ENCODE peak calls at places on chromosomes 3 and 15, in eight cellular contexts. D, O, G, P, T, J, F and X are unnamed samples.

GRCh38 chr3:2656806-2657205 is 453.4 kb downstream of the IL5RA start:
- DNase-seq in T (no peak), D (no peak), O (no peak), J (no peak), G (no peak), P (peak; percentile 53), F (no peak), X (no peak)

GRCh38 chr15:94259121-94259776 is 27.9 kb downstream of the MCTP2 start:
- DNase-seq in F (no peak), T (no peak), D (no peak), P (peak; percentile 47), G (no peak), O (no peak), J (no peak), X (no peak)

GRCh38 chr15:64985382-64986033 is 4.2 kb downstream of the SPG21 start:
- DNase-seq in F (no peak), O (no peak), P (peak; percentile 17), G (peak; percentile 18), J (no peak), D (no peak), T (peak; percentile 34), X (no peak)

GRCh38 chr15:77625376-77625775 is 7.3 kb downstream of the LINGO1 start:
- DNase-seq in P (no peak), D (no peak), F (no peak), J (no peak), G (no peak), O (no peak), T (no peak), X (no peak)

GRCh38 chr15:75202251-75203016 is 752 bp downstream of the C15orf39 start:
- DNase-seq in F (peak; percentile 85), O (peak; percentile 87), G (peak; percentile 66), T (peak; percentile 77), P (peak; percentile 86), D (peak; percentile 80), J (peak; percentile 70), X (no peak)

GRCh38 chr3:170414202-170414663 is 4.4 kb upstream of the CLDN11 start:
- DNase-seq in O (peak; percentile 34), T (peak; percentile 82), D (peak; percentile 75), G (peak; percentile 73), P (peak; percentile 93), F (peak; percentile 40), J (peak; percentile 32), X (no peak)

GRCh38 chr3:12724794-12725193 is 34.3 kb downstream of the TMEM40 start:
- DNase-seq in O (no peak), F (no peak), G (no peak), J (no peak), T (peak; percentile 12), P (no peak), D (no peak), X (no peak)

GRCh38 chr15:88509964-88510363 is 36.5 kb downstream of the DET1 start:
- DNase-seq in O (no peak), G (no peak), F (no peak), P (no peak), D (no peak), T (no peak), J (no peak), X (no peak)

GRCh38 chr15:40242216-40242599 is 3.3 kb downstream of the PAK6 start:
- DNase-seq in G (no peak), J (no peak), T (no peak), P (no peak), F (no peak), O (no peak), D (no peak), X (no peak)

GRCh38 chr3:167114619-167115018 is 265.5 kb downstream of the ZBBX start:
- DNase-seq in O (no peak), T (no peak), G (no peak), J (no peak), P (no peak), F (no peak), D (no peak), X (no peak)

GRCh38 chr15:88989578-88989977 is 76.4 kb upstream of the MFGE8 start:
- DNase-seq in P (peak; percentile 94), G (no peak), T (no peak), O (no peak), J (no peak), D (no peak), F (no peak), X (no peak)

GRCh38 chr3:99747915-99748314 is 69.7 kb upstream of the CMSS1 start:
- DNase-seq in T (peak; percentile 83), J (no peak), O (peak; percentile 24), D (peak; percentile 61), F (no peak), P (peak; percentile 32), G (peak; percentile 60), X (no peak)

GRCh38 chr15:95737051-95737450 is 593.4 kb upstream of the NR2F2 start:
- DNase-seq in P (no peak), T (no peak), J (no peak), G (no peak), F (no peak), O (no peak), D (no peak), X (no peak)

GRCh38 chr15:68307131-68307928 is 29.8 kb downstream of the FEM1B start:
- DNase-seq in O (no peak), T (no peak), J (peak; percentile 17), G (no peak), D (peak; percentile 8), F (no peak), P (no peak), X (no peak)

GRCh38 chr3:63364495-63364894 is 86.4 kb downstream of the SYNPR start:
- DNase-seq in T (peak; percentile 56), J (no peak), F (no peak), G (peak; percentile 67), P (peak; percentile 42), D (no peak), O (peak; percentile 19), X (no peak)

GRCh38 chr3:68057637-68058320 is 403.4 kb upstream of the SUCLG2 start:
- DNase-seq in T (no peak), P (no peak), D (no peak), J (no peak), O (peak; percentile 16), G (no peak), F (no peak), X (no peak)

GRCh38 chr3:52773361-52774065 is 2.8 kb upstream of the NEK4 start:
- DNase-seq in P (no peak), G (no peak), T (no peak), J (peak; percentile 17), O (no peak), F (no peak), D (no peak), X (no peak)
- H3K4me3 ChIP-seq in P (no peak overlapping the region), G (no peak overlapping the region), T (no peak overlapping the region), J (no peak overlapping the region), O (no peak overlapping the region), F (no peak overlapping the region), D (no peak overlapping the region), X (no peak overlapping the region)

GRCh38 chr3:49199900-49200281 is 28.5 kb downstream of the KLHDC8B start:
- DNase-seq in D (no peak), F (no peak), G (no peak), P (no peak), T (no peak), O (no peak), J (no peak), X (no peak)
- H3K4me3 ChIP-seq in D (peak overlapping the region; percentile 63), F (no peak overlapping the region), G (no peak overlapping the region), P (no peak overlapping the region), T (no peak overlapping the region), O (no peak overlapping the region), J (peak overlapping the region; percentile 65), X (no peak overlapping the region)

DNA sequence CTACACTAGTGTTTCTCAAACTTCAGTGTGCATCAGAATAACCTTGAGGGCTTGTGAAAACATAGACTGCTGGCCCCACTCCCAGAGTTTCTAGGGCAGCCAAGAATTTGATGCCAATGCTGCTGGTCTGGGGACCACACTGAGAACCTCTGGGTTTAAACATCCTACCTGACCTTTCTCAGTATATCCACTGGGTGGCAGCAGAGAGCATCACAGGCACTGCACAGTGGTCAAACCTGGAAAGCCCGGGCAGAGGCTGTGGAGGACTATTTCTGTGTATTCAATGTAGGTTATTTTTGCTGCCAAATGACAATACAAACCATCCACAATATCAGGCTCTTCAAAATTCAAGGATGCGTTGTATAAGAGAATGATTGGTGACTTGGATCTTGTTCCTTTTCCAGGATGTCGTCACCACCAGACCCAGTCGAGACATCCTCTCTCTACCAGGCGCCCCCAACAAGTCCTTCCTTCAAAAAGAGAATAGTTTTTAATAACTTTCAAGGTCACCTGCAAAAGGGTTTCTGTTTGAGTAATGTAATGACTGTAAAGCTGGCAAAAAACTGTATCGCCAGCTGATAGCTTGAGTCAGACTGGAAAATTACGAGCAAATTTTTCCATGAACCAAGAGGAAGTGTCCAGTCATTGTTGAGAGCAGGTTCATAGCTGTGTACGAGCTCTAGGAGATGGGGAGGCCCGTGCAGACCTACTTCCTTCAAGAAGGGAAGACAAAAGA is 30.6 kb upstream of the MYZAP start:
- DNase-seq in P (peak; percentile 65), D (peak; percentile 87), J (peak; percentile 58), T (peak; percentile 80), F (peak; percentile 87), G (peak; percentile 74), O (peak; percentile 77), X (no peak)
- H3K4me3 ChIP-seq in P (no peak overlapping the region), D (no peak overlapping the region), J (no peak overlapping the region), T (no peak overlapping the region), F (no peak overlapping the region), G (no peak overlapping the region), O (no peak overlapping the region), X (no peak overlapping the region)

GRCh38 chr3:47347217-47347801 is 33.5 kb upstream of the PTPN23 start:
- DNase-seq in F (no peak), D (no peak), O (peak; percentile 14), J (no peak), T (no peak), G (peak; percentile 13), P (peak; percentile 79), X (no peak)

GRCh38 chr3:47344971-47345370 is 35.9 kb upstream of the PTPN23 start:
- DNase-seq in F (no peak), O (no peak), J (no peak), T (no peak), D (no peak), G (no peak), P (no peak), X (no peak)

GRCh38 chr3:47342812-47343211 is 38.0 kb upstream of the PTPN23 start:
- DNase-seq in P (no peak), J (no peak), F (no peak), D (no peak), G (no peak), T (no peak), O (no peak), X (no peak)

GRCh38 chr3:47343471-47343971 is 37.3 kb upstream of the PTPN23 start:
- DNase-seq in T (no peak), D (no peak), G (no peak), J (no peak), P (no peak), F (no peak), O (no peak), X (no peak)

DNA sequence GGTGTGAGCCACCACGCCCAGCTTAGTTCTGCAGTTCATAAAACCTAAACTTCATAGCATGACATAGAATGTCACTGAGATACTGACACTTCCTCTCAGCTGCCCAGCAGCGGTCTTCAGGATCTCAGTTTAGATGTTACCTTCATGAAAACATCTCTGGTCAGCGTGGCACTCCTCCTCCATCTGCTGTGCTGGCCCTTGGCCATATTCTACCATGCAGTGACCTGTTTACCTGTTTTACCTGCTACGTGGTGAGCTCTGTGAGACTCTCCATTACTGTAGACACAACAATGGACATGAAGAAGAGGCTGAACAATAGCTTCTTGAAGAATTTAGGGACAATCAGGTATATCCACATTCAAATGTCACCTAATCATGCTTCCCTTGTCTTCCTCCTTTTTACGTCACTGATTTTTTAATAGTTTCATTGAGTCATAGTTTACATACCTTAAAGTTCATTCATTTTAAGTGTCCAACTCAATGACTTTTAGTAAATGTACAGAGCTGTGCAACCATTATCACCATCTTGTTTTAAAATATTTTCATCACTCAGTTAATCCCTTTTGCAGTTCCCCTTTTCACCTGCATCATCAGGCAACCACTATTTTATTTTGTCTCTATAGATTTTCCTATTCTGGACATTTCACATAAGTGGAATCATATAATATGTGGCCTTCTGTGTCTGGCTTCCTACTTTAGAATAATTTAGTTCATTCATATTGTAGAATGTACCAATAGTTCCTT is 32.2 kb upstream of the PTPN23 start:
- DNase-seq in F (no peak), P (no peak), O (no peak), G (peak; percentile 55), J (no peak), D (no peak), T (no peak), X (no peak)
- H3K4me3 ChIP-seq in F (no peak overlapping the region), P (no peak overlapping the region), O (no peak overlapping the region), G (no peak overlapping the region), J (no peak overlapping the region), D (no peak overlapping the region), T (no peak overlapping the region), X (no peak overlapping the region)